ENCODE peak calls at places on chromosome 22, in five cellular contexts. S is effector memory CD4-positive, alpha-beta T cell; E is NCI-H1105; K is spleen; D is activated naive CD8-positive, alpha-beta T cell treated with anti-CD3 and anti-CD28 coated beads, Interleukin-2, amount 50 U/mL, for 16 hours. T is an unnamed sample.

GRCh38 chr22:26722159-26722558 is 64.8 kb downstream of the MIAT start:
- DNase-seq in S (no peak), E (no peak), K (no peak), D (no peak), T (no peak)

GRCh38 chr22:37157516-37158289 is 8.0 kb upstream of the IL2RB start:
- DNase-seq in S (no peak), E (no peak), K (peak), D (no peak), T (no peak)

GRCh38 chr22:23118647-23119491 is 22.9 kb downstream of the RSPH14 start:
- DNase-seq in S (no peak), E (no peak), K (no peak), D (no peak), T (no peak)

GRCh38 chr22:27372969-27373670 is 428.4 kb downstream of the MN1 start:
- DNase-seq in S (no peak), E (peak), K (no peak), D (no peak), T (no peak)

GRCh38 chr22:42645341-42645937 is 3.8 kb downstream of the CYB5R3 start:
- DNase-seq in S (no peak), E (no peak), K (no peak), D (no peak), T (no peak)

GRCh38 chr22:21972293-21972779 is 10.3 kb downstream of the TOP3B start:
- DNase-seq in S (no peak), E (no peak), K (no peak), D (peak), T (no peak)

GRCh38 chr22:48567213-48567975 is 1260.3 kb downstream of the BRD1 start:
- DNase-seq in S (no peak), E (no peak), K (no peak), D (no peak), T (peak)

GRCh38 chr22:41237707-41238569 is 2.8 kb downstream of the CHADL start:
- DNase-seq in S (peak), E (peak), K (peak), D (peak), T (no peak)

GRCh38 chr22:41501209-41501608 is 32.3 kb downstream of the ACO2 start:
- DNase-seq in S (no peak), E (no peak), K (no peak), D (no peak), T (no peak)

GRCh38 chr22:41538583-41538982 is 5.7 kb downstream of the POLR3H start:
- DNase-seq in S (no peak), E (no peak), K (no peak), D (no peak), T (no peak)

GRCh38 chr22:49404576-49405199 is 423.0 kb downstream of the BRD1 start:
- DNase-seq in S (no peak), E (no peak), K (peak), D (no peak), T (no peak)

GRCh38 chr22:43891360-43892182 is at the start of gene PNPLA5:
- DNase-seq in S (no peak), E (no peak), K (peak), D (no peak), T (no peak)

GRCh38 chr22:27885977-27886842 is 32.8 kb downstream of the PITPNB start:
- DNase-seq in S (no peak), E (no peak), K (no peak), D (no peak), T (peak)

GRCh38 chr22:49046000-49046545 is 781.6 kb downstream of the BRD1 start:
- DNase-seq in S (no peak), E (no peak), K (no peak), D (no peak), T (no peak)

GRCh38 chr22:50314455-50315288 is 7.2 kb upstream of the PLXNB2 start:
- DNase-seq in S (peak), E (no peak), K (peak), D (peak), T (no peak)

GRCh38 chr22:43118953-43119458 is 8.5 kb downstream of the BIK start:
- DNase-seq in S (no peak), E (no peak), K (no peak), D (no peak), T (no peak)

GRCh38 chr22:25930710-25931353 is 188.8 kb downstream of the MYO18B start:
- DNase-seq in S (no peak), E (peak), K (no peak), D (no peak), T (no peak)

GRCh38 chr22:45335021-45335818 is 25.5 kb downstream of the FAM118A start:
- DNase-seq in S (no peak), E (no peak), K (no peak), D (no peak), T (no peak)

GRCh38 chr22:39938509-39938908 is 21.7 kb upstream of the TMA7B start:
- DNase-seq in S (no peak), E (no peak), K (no peak), D (peak), T (no peak)